ENCODE peak calls at places on chromosomes 11 and 22, in nine cellular contexts. F is DND-41, K is fibroblast of mammary gland, X is psoas muscle, S is transverse colon, E is pancreas, Y is coronary artery, P is HepG2, J is AG09309. G is an unnamed sample.

GRCh38 chr11:64297722-64298358 is 2.3 kb upstream of the CATSPERZ start:
- DNase-seq in J (no peak), X (no peak), E (peak; percentile 61), K (no peak), F (no peak), P (no peak), Y (no peak), S (peak; percentile 38), G (no peak)

GRCh38 chr11:44658451-44658850 is 68.3 kb upstream of the TSPAN18 start:
- DNase-seq in S (no peak), X (no peak), P (no peak), F (no peak), Y (no peak), K (no peak), J (no peak), E (no peak), G (peak; percentile 2)

GRCh38 chr11:65032216-65032615 is 5.0 kb downstream of the SNX15 start:
- DNase-seq in Y (no peak), J (no peak), P (no peak), X (no peak), F (no peak), K (no peak), E (no peak), S (no peak), G (no peak)

GRCh38 chr11:122758974-122759373 is 79.3 kb upstream of the CRTAM start:
- DNase-seq in X (no peak), P (no peak), F (no peak), Y (no peak), J (no peak), K (peak; percentile 58), E (no peak), S (no peak), G (peak; percentile 49)

GRCh38 chr22:30183861-30184278 is 62.7 kb downstream of the LIF start:
- DNase-seq in F (peak; percentile 39), S (no peak), E (no peak), X (no peak), P (no peak), Y (no peak), J (no peak), K (no peak), G (peak; percentile 28)

GRCh38 chr22:48838846-48839730 is 988.6 kb downstream of the BRD1 start:
- DNase-seq in X (no peak), S (no peak), Y (no peak), P (no peak), K (no peak), F (no peak), J (no peak), E (no peak), G (no peak)

GRCh38 chr11:104319396-104319795 is 155.4 kb upstream of the PDGFD start:
- DNase-seq in J (no peak), P (no peak), K (no peak), F (no peak), Y (no peak), E (no peak), X (no peak), S (no peak), G (no peak)

GRCh38 chr11:2561283-2562180 is 116.7 kb downstream of the KCNQ1 start:
- DNase-seq in K (no peak), P (no peak), E (peak; percentile 25), F (no peak), S (peak; percentile 6), J (no peak), Y (no peak), X (peak; percentile 46), G (no peak)

GRCh38 chr11:334264-335033 is 13.8 kb upstream of the IFITM3 start:
- DNase-seq in K (peak; percentile 56), J (no peak), F (no peak), S (no peak), E (no peak), Y (no peak), P (no peak), X (peak; percentile 77), G (no peak)

GRCh38 chr11:123072762-123073161 is 10.8 kb upstream of the HSPA8 start:
- DNase-seq in Y (no peak), J (no peak), K (no peak), E (no peak), S (no peak), P (no peak), X (no peak), F (no peak), G (no peak)

GRCh38 chr22:42684462-42685195 is 35.4 kb upstream of the CYB5R3 start:
- DNase-seq in S (no peak), E (no peak), F (no peak), K (peak; percentile 67), J (no peak), X (peak; percentile 73), Y (no peak), P (no peak), G (no peak)

GRCh38 chr11:73190557-73190885 is 27.6 kb upstream of the P2RY2 start:
- DNase-seq in Y (no peak), E (no peak), J (no peak), K (no peak), F (no peak), X (no peak), P (no peak), S (no peak), G (no peak)

GRCh38 chr11:73188301-73188700 is 29.8 kb upstream of the P2RY2 start:
- DNase-seq in S (no peak), Y (no peak), K (no peak), F (no peak), X (peak; percentile 87), E (no peak), J (no peak), P (no peak), G (no peak)

GRCh38 chr11:73191151-73191550 is 26.9 kb upstream of the P2RY2 start:
- DNase-seq in K (no peak), S (no peak), E (no peak), F (no peak), P (no peak), Y (no peak), J (no peak), X (no peak), G (no peak)

GRCh38 chr11:73189315-73189714 is 28.8 kb upstream of the P2RY2 start:
- DNase-seq in J (no peak), X (no peak), K (no peak), P (no peak), Y (no peak), E (no peak), F (no peak), S (peak; percentile 39), G (no peak)

GRCh38 chr11:73189723-73190556 is 28.1 kb upstream of the P2RY2 start:
- DNase-seq in P (no peak), J (no peak), F (no peak), K (no peak), E (no peak), X (no peak), S (no peak), Y (no peak), G (no peak)
- H3K4me3 ChIP-seq in P (no peak overlapping the region), J (no peak overlapping the region), F (no peak overlapping the region), K (no peak overlapping the region), E (no peak overlapping the region), X (no peak overlapping the region), S (no peak overlapping the region), Y (no peak overlapping the region), G (no peak overlapping the region)

DNA sequence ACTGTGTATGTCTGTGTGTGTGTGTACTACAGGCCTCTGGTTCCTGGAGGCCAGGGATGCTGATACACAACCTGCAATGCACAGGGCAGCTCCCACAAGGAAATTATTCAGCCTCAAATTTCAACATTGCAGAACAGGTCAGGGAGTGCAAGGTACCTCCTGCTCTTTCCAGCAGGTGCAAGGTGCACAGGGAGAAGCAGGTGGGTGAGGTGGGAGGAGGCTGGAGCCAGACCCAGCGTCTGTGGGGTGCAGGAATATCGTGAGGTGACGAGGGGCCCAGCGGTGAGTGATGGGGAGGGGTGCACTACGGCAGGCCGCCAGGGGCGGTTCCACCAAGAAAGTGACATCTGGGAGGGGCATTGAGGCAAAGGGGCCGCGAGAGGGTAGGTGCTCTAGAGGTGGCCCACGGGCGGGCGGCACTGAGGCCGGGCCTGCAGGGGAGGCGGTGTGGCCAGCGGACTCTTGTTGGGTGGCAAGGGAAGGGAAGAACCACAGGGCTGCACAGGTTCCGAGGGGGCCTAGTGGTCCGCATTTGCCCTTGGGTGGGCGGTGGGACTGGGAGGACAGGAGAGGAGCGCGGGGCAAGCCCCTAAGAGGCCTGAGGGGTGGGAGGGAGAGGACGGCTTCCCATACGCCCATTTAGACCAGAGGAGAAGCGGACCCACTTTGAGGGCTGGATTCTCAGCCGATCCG is 21.6 kb downstream of the DGCR6L start:
- DNase-seq in Y (no peak), K (no peak), P (no peak), X (no peak), F (no peak), J (no peak), E (no peak), S (no peak), G (no peak)
- H3K4me3 ChIP-seq in Y (peak overlapping the region; percentile 83), K (no peak overlapping the region), P (no peak overlapping the region), X (peak overlapping the region; percentile 70), F (no peak overlapping the region), J (no peak overlapping the region), E (peak overlapping the region; percentile 26), S (no peak overlapping the region), G (no peak overlapping the region)

GRCh38 chr11:117816846-117817212 is 7.7 kb downstream of the FXYD2 start:
- DNase-seq in X (peak; percentile 52), S (no peak), K (no peak), J (no peak), Y (no peak), P (no peak), F (peak; percentile 24), E (no peak), G (no peak)
- H3K4me3 ChIP-seq in X (no peak overlapping the region), S (no peak overlapping the region), K (no peak overlapping the region), J (no peak overlapping the region), Y (peak overlapping the region; percentile 40), P (peak overlapping the region; percentile 61), F (no peak overlapping the region), E (no peak overlapping the region), G (no peak overlapping the region)

GRCh38 chr11:69635210-69635609 is 5.7 kb upstream of the CCND1 start:
- DNase-seq in F (no peak), P (no peak), E (no peak), K (no peak), Y (no peak), J (no peak), X (no peak), S (no peak), G (no peak)

GRCh38 chr11:69636870-69637600 is 3.9 kb upstream of the CCND1 start:
- DNase-seq in S (no peak), P (no peak), F (no peak), Y (peak; percentile 72), K (no peak), E (peak; percentile 51), X (no peak), J (no peak), G (no peak)

GRCh38 chr11:69636512-69636866 is 4.5 kb upstream of the CCND1 start:
- DNase-seq in X (peak; percentile 78), E (peak; percentile 72), K (peak; percentile 87), Y (peak; percentile 85), P (no peak), F (no peak), J (peak; percentile 57), S (peak; percentile 73), G (no peak)

GRCh38 chr11:69634590-69634989 is 6.4 kb upstream of the CCND1 start:
- DNase-seq in K (no peak), E (no peak), P (no peak), Y (peak; percentile 66), S (no peak), F (no peak), X (no peak), J (no peak), G (no peak)

GRCh38 chr11:69635804-69636511 is 5.0 kb upstream of the CCND1 start:
- DNase-seq in F (no peak), P (no peak), E (no peak), S (no peak), X (no peak), J (no peak), K (no peak), Y (peak; percentile 56), G (no peak)
- H3K4me3 ChIP-seq in F (no peak overlapping the region), P (no peak overlapping the region), E (no peak overlapping the region), S (no peak overlapping the region), X (peak overlapping the region; percentile 58), J (peak overlapping the region; percentile 0), K (peak overlapping the region; percentile 25), Y (peak overlapping the region; percentile 83), G (no peak overlapping the region)

G was measured in Jurkat, Clone E6-1.